ENCODE peak calls at places on chromosomes 3 and 15, in eight cellular contexts. E, T, G, X, K, V, C and H are unnamed samples.

GRCh38 chr3:32422943-32423342 is 31.3 kb downstream of the CMTM7 start:
- DNase-seq in K (no peak), T (no peak), X (no peak), C (no peak), E (no peak), V (no peak), G (no peak), H (peak)

GRCh38 chr3:60017631-60018030 is 967.8 kb upstream of the CFAP20DC start:
- DNase-seq in X (no peak), K (peak), C (no peak), E (peak), G (no peak), V (no peak), T (no peak), H (peak)

GRCh38 chr3:114480442-114480841 is 186.6 kb downstream of the TIGIT start:
- DNase-seq in C (no peak), K (no peak), E (no peak), T (no peak), G (no peak), V (no peak), X (no peak), H (no peak)

GRCh38 chr3:177673105-177673804 is 476.0 kb upstream of the TBL1XR1 start:
- DNase-seq in C (peak), K (no peak), T (no peak), V (no peak), X (no peak), E (no peak), G (no peak), H (peak)

GRCh38 chr15:82807920-82808633 is 1.4 kb upstream of the WHAMM start:
- DNase-seq in K (no peak), G (no peak), T (no peak), C (no peak), X (no peak), V (no peak), E (no peak), H (no peak)

GRCh38 chr15:40501487-40501886 is 30.7 kb downstream of the CHST14 start:
- DNase-seq in K (no peak), E (no peak), C (no peak), T (no peak), V (no peak), X (no peak), G (no peak), H (peak)

GRCh38 chr15:44535509-44536297 is 1.2 kb upstream of the EIF3J start:
- DNase-seq in C (peak), X (peak), E (peak), T (no peak), G (no peak), K (no peak), V (no peak), H (no peak)

GRCh38 chr3:83934208-83935150 is 1024.3 kb upstream of the CADM2 start:
- DNase-seq in X (no peak), K (no peak), T (no peak), V (no peak), E (no peak), G (no peak), C (no peak), H (no peak)

GRCh38 chr15:101052031-101052620 is 133.0 kb downstream of the LRRK1 start:
- DNase-seq in K (no peak), E (no peak), X (no peak), V (no peak), C (no peak), T (no peak), G (peak), H (no peak)

GRCh38 chr15:53918180-53919079 is 59.8 kb upstream of the UNC13C start:
- DNase-seq in G (no peak), C (no peak), X (no peak), V (peak), E (no peak), K (no peak), T (no peak), H (no peak)

GRCh38 chr3:158703566-158703965 is 28.7 kb downstream of the RARRES1 start:
- DNase-seq in V (no peak), E (no peak), T (no peak), X (no peak), G (no peak), C (no peak), K (no peak), H (peak)

GRCh38 chr3:94616833-94617232 is 554.0 kb downstream of the NSUN3 start:
- DNase-seq in T (no peak), X (no peak), K (no peak), V (no peak), C (no peak), E (no peak), G (no peak), H (no peak)

GRCh38 chr3:66480666-66481065 is 20.2 kb downstream of the LRIG1 start:
- DNase-seq in G (no peak), T (no peak), E (peak), K (no peak), C (no peak), X (no peak), V (no peak), H (peak)